ENCODE peak calls at places on chromosomes 5 and 9, in nine cellular contexts. V is body of pancreas, L is neuronal stem cell, Y is OCI-LY7, T is Panc1, Z is H9, B is kidney, U is fibroblast of lung, E is aorta. G is an unnamed sample.

GRCh38 chr9:27308691-27309390 is 11.9 kb upstream of the EQTN start:
- DNase-seq in B (no peak), L (no peak), V (no peak), Y (no peak), U (no peak), E (no peak), Z (peak; percentile 70), T (no peak), G (no peak)

GRCh38 chr9:21096172-21096900 is 18.6 kb upstream of the IFNB1 start:
- DNase-seq in V (no peak), T (no peak), U (peak; percentile 86), Z (no peak), E (no peak), Y (peak; percentile 47), L (no peak), B (no peak), G (peak; percentile 38)

GRCh38 chr9:96045811-96046210 is 170.3 kb downstream of the ERCC6L2 start:
- DNase-seq in L (no peak), Z (no peak), V (no peak), Y (no peak), T (no peak), B (no peak), E (no peak), U (no peak), G (no peak)

GRCh38 chr5:78526049-78526525 is 122.5 kb downstream of the LHFPL2 start:
- DNase-seq in E (peak; percentile 70), V (no peak), L (no peak), T (no peak), Z (no peak), Y (no peak), B (peak; percentile 38), U (peak; percentile 63), G (no peak)

GRCh38 chr9:545480-545879 is 296.0 kb upstream of the DMRT1 start:
- DNase-seq in V (no peak), B (no peak), Z (no peak), U (no peak), L (no peak), E (peak; percentile 87), T (no peak), Y (no peak), G (no peak)

GRCh38 chr5:71483355-71483754 is 27.9 kb downstream of the BDP1 start:
- DNase-seq in B (no peak), Z (no peak), T (peak; percentile 50), Y (no peak), V (no peak), E (no peak), U (peak; percentile 86), L (no peak), G (no peak)

GRCh38 chr9:4116091-4116581 is 183.7 kb downstream of the GLIS3 start:
- DNase-seq in T (no peak), L (no peak), E (no peak), V (no peak), Y (no peak), B (no peak), Z (no peak), U (peak; percentile 83), G (no peak)

GRCh38 chr9:32431940-32432555 is 47.6 kb downstream of the ACO1 start:
- DNase-seq in B (no peak), V (peak; percentile 71), Z (peak; percentile 43), T (no peak), U (peak; percentile 67), L (peak; percentile 12), E (no peak), Y (peak; percentile 35), G (peak; percentile 34)

GRCh38 chr5:109703827-109704226 is 14.1 kb downstream of the MAN2A1 start:
- DNase-seq in T (no peak), E (no peak), Y (no peak), U (peak; percentile 28), L (no peak), V (no peak), Z (no peak), B (no peak), G (no peak)

GRCh38 chr5:109707531-109707930 is 17.8 kb downstream of the MAN2A1 start:
- DNase-seq in L (no peak), B (no peak), T (no peak), V (no peak), Z (no peak), U (no peak), E (no peak), Y (no peak), G (peak; percentile 90)

GRCh38 chr5:109705596-109705995 is 15.9 kb downstream of the MAN2A1 start:
- DNase-seq in U (no peak), E (no peak), Z (no peak), Y (no peak), B (no peak), V (no peak), T (no peak), L (no peak), G (no peak)

GRCh38 chr5:109704255-109704952 is 14.7 kb downstream of the MAN2A1 start:
- DNase-seq in E (no peak), T (no peak), Z (no peak), Y (no peak), L (no peak), V (no peak), B (no peak), U (no peak), G (no peak)

GRCh38 chr5:109706065-109706464 is 16.3 kb downstream of the MAN2A1 start:
- DNase-seq in V (no peak), Y (no peak), B (no peak), E (no peak), Z (no peak), U (no peak), T (no peak), L (no peak), G (no peak)
- H3K4me1 ChIP-seq in V (peaks cover 62% of the 10 kb centered on the region), Y (no peaks in the 10 kb centered on the region), B (no peaks in the 10 kb centered on the region), E (peaks cover 6% of the 10 kb centered on the region), Z (peaks cover 11% of the 10 kb centered on the region), U (no peaks in the 10 kb centered on the region), T (no peaks in the 10 kb centered on the region), L (peaks cover 8% of the 10 kb centered on the region), G (peaks cover 9% of the 10 kb centered on the region)

GRCh38 chr5:111932628-111933027 is 175.6 kb upstream of the NREP start:
- DNase-seq in T (no peak), Z (no peak), B (no peak), E (no peak), U (no peak), L (no peak), V (no peak), Y (no peak), G (no peak)
- H3K4me1 ChIP-seq in T (no peaks in the 10 kb centered on the region), Z (peaks cover 2% of the 10 kb centered on the region), B (no peaks in the 10 kb centered on the region), E (no peaks in the 10 kb centered on the region), U (peaks cover 26% of the 10 kb centered on the region), L (peaks cover 2% of the 10 kb centered on the region), V (no peaks in the 10 kb centered on the region), Y (no peaks in the 10 kb centered on the region), G (no peaks in the 10 kb centered on the region)

DNA sequence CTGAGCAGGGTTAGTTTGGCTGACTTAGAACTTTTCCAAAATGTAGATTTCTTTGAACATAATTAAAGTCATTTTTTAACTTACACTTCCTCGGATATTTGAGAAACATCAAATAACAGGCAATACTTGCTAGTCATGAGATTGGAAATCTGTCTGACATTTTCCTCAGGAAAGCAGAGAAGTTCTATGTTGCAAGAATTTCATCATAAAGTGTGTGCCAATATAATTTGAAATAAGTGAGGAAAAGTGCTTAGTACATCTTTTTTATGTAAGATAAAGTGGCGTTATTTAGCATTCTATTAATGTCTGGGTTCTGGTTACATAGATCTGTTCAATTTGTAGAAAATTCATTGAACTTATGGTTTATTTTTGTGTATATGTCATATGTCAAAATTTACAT is 48.7 kb upstream of the C5orf47 start:
- DNase-seq in E (no peak), V (no peak), T (no peak), L (no peak), B (no peak), Y (no peak), U (peak; percentile 61), Z (no peak), G (no peak)
- H3K4me1 ChIP-seq in E (no peaks in the 10 kb centered on the region), V (peaks cover 59% of the 10 kb centered on the region), T (peaks cover 4% of the 10 kb centered on the region), L (peaks cover 6% of the 10 kb centered on the region), B (peaks cover 46% of the 10 kb centered on the region), Y (no peaks in the 10 kb centered on the region), U (no peaks in the 10 kb centered on the region), Z (peaks cover 9% of the 10 kb centered on the region), G (no peaks in the 10 kb centered on the region)

GRCh38 chr5:61918606-61919005 is 387.4 kb upstream of the KIF2A start:
- DNase-seq in B (no peak), Z (no peak), V (no peak), U (no peak), Y (no peak), L (no peak), T (no peak), E (no peak), G (peak; percentile 74)
- H3K4me1 ChIP-seq in B (no peaks in the 10 kb centered on the region), Z (no peaks in the 10 kb centered on the region), V (peaks cover 11% of the 10 kb centered on the region), U (no peaks in the 10 kb centered on the region), Y (no peaks in the 10 kb centered on the region), L (no peaks in the 10 kb centered on the region), T (no peaks in the 10 kb centered on the region), E (no peaks in the 10 kb centered on the region), G (no peaks in the 10 kb centered on the region)

GRCh38 chr9:113588936-113589335 is 125.4 kb downstream of the RGS3 start:
- DNase-seq in E (no peak), Z (no peak), T (no peak), L (no peak), U (no peak), Y (no peak), B (peak; percentile 58), V (no peak), G (no peak)

GRCh38 chr9:113589890-113590289 is 126.4 kb downstream of the RGS3 start:
- DNase-seq in U (peak; percentile 64), Y (peak; percentile 52), V (no peak), L (no peak), E (no peak), Z (no peak), B (no peak), T (no peak), G (no peak)

GRCh38 chr9:113589407-113589806 is 125.9 kb downstream of the RGS3 start:
- DNase-seq in Y (no peak), E (no peak), B (peak; percentile 83), U (no peak), L (no peak), V (peak; percentile 49), T (no peak), Z (no peak), G (no peak)

GRCh38 chr9:113590991-113591898 is 127.7 kb downstream of the RGS3 start:
- DNase-seq in U (peak; percentile 71), E (peak; percentile 84), Z (peak; percentile 93), B (peak; percentile 89), L (peak; percentile 79), T (no peak), V (peak; percentile 87), Y (peak; percentile 73), G (peak; percentile 62)

DNA sequence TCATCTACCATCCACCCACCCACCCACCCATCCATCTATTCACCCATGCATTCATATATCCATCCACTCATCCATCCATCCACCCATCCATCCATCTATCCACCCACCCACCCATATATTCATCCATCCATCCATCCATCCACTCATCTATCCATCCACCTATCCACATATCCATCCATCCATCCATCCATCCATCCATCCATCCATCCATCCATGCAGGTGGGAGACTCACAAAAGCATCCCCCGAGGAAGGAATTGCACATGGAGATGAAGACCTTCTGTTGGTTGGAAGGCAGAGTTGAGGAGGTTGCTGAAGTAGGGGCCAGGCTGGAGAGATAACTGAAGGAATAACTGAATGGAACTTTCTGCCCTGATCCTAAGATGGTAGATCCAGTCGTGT is 126.9 kb downstream of the RGS3 start:
- DNase-seq in Z (no peak), U (no peak), B (no peak), Y (no peak), V (no peak), E (no peak), T (no peak), L (no peak), G (no peak)
- H3K4me1 ChIP-seq in Z (peaks cover 3% of the 10 kb centered on the region), U (peaks cover 7% of the 10 kb centered on the region), B (peaks cover 40% of the 10 kb centered on the region), Y (peaks cover 6% of the 10 kb centered on the region), V (peaks cover 66% of the 10 kb centered on the region), E (no peaks in the 10 kb centered on the region), T (peaks cover 5% of the 10 kb centered on the region), L (peaks cover 18% of the 10 kb centered on the region), G (no peaks in the 10 kb centered on the region)

G was measured in small intestine.